ENCODE peak calls at places on chromosome 20, in four cellular contexts. K is stimulated activated CD8-positive, alpha-beta memory T cell treated with anti-CD3 and anti-CD28 coated beads, Interleukin-15, amount 100 ng/mL, for 24 hours; U is B cell; S is CD8-positive, alpha-beta memory T cell. Q is an unnamed sample.

GRCh38 chr20:36572701-36573102 is 695 bp upstream of the TGIF2 start:
- DNase-seq in K (peak; percentile 42), U (peak; percentile 55), S (no peak), Q (no peak)

GRCh38 chr20:60395993-60396392 is 437.8 kb downstream of the CDH26 start:
- DNase-seq in K (no peak), U (no peak), S (no peak), Q (no peak)

GRCh38 chr20:32707691-32708581 is 34.2 kb upstream of the C20orf203 start:
- DNase-seq in K (no peak), U (no peak), S (no peak), Q (peak; percentile 21)

GRCh38 chr20:1824834-1825233 is 70.4 kb upstream of the SIRPA start:
- DNase-seq in K (no peak), U (no peak), S (no peak), Q (peak; percentile 60)

GRCh38 chr20:53622247-53623114 is 28.8 kb upstream of the ZNF217 start:
- DNase-seq in K (no peak), U (no peak), S (no peak), Q (peak; percentile 36)

GRCh38 chr20:31595654-31596411 is 9.3 kb upstream of the ID1 start:
- DNase-seq in K (no peak), U (no peak), S (no peak), Q (peak; percentile 97)

GRCh38 chr20:63843778-63844177 is 12.7 kb upstream of the ZBTB46 start:
- DNase-seq in K (no peak), U (no peak), S (no peak), Q (no peak)

GRCh38 chr20:5835234-5835845 is 85.1 kb downstream of the SHLD1 start:
- DNase-seq in K (no peak), U (no peak), S (peak; percentile 11), Q (peak; percentile 64)

GRCh38 chr20:44297721-44298120 is 13.3 kb downstream of the FITM2 start:
- DNase-seq in K (no peak), U (no peak), S (no peak), Q (no peak)

GRCh38 chr20:11738852-11739251 is 178.8 kb upstream of the BTBD3 start:
- DNase-seq in K (no peak), U (no peak), S (no peak), Q (no peak)

GRCh38 chr20:50513169-50514034 is 3.2 kb downstream of the PTPN1 start:
- DNase-seq in K (no peak), U (no peak), S (no peak), Q (peak; percentile 76)

GRCh38 chr20:826695-827323 is 6.7 kb upstream of the FAM110A start:
- DNase-seq in K (no peak), U (no peak), S (no peak), Q (no peak)

GRCh38 chr20:57476073-57476526 is 48.8 kb downstream of the CTCFL start:
- DNase-seq in K (no peak), U (no peak), S (no peak), Q (no peak)

GRCh38 chr20:61814726-61815125 is 251.0 kb downstream of the TAF4 start:
- DNase-seq in K (no peak), U (no peak), S (no peak), Q (no peak)

GRCh38 chr20:23046431-23046830 is 3.0 kb downstream of the THBD start:
- DNase-seq in K (no peak), U (no peak), S (no peak), Q (no peak)

GRCh38 chr20:18466574-18466893 is 296 bp downstream of the DZANK1 start:
- DNase-seq in K (no peak), U (no peak), S (no peak), Q (no peak)

GRCh38 chr20:3560578-3560977 is 89.8 kb downstream of the ATRN start:
- DNase-seq in K (no peak), U (no peak), S (no peak), Q (no peak)

GRCh38 chr20:59850018-59850641 is 83.3 kb downstream of the SYCP2 start:
- DNase-seq in K (no peak), U (no peak), S (no peak), Q (peak; percentile 61)

GRCh38 chr20:47691632-47692031 is 93.6 kb downstream of the SULF2 start:
- DNase-seq in K (no peak), U (no peak), S (no peak), Q (peak; percentile 42)

GRCh38 chr20:20492521-20493334 is 124.8 kb downstream of the INSM1 start:
- DNase-seq in K (no peak), U (no peak), S (no peak), Q (no peak)

GRCh38 chr20:38115205-38115604 is 49.9 kb downstream of the TGM2 start:
- DNase-seq in K (no peak), U (no peak), S (no peak), Q (no peak)

GRCh38 chr20:51512645-51513044 is 29.9 kb downstream of the NFATC2 start:
- DNase-seq in K (no peak), U (no peak), S (no peak), Q (no peak)

GRCh38 chr20:62496525-62497218 is 20.9 kb upstream of the GATA5 start:
- DNase-seq in K (no peak), U (peak; percentile 79), S (no peak), Q (no peak)

GRCh38 chr20:59812286-59813125 is 120.9 kb downstream of the SYCP2 start:
- DNase-seq in K (no peak), U (peak; percentile 5), S (no peak), Q (no peak)

GRCh38 chr20:1949711-1950110 is 44.1 kb downstream of the PDYN start:
- DNase-seq in K (no peak), U (no peak), S (no peak), Q (no peak)

GRCh38 chr20:5696011-5696559 is 54.1 kb upstream of the SHLD1 start:
- DNase-seq in K (no peak), U (no peak), S (no peak), Q (peak; percentile 96)

GRCh38 chr20:63433351-63433750 is 39.1 kb downstream of the KCNQ2 start:
- DNase-seq in K (no peak), U (no peak), S (no peak), Q (no peak)

GRCh38 chr20:37382539-37383120 is 36.7 kb downstream of the SRC start:
- DNase-seq in K (no peak), U (peak; percentile 5), S (no peak), Q (no peak)

GRCh38 chr20:57790176-57790575 is 80.4 kb upstream of the PMEPA1 start:
- DNase-seq in K (no peak), U (no peak), S (no peak), Q (no peak)

GRCh38 chr20:17625246-17626051 is 55.6 kb downstream of the DSTN start:
- DNase-seq in K (no peak), U (no peak), S (no peak), Q (no peak)